ENCODE peak calls at places on chromosomes 5 and 9, in four cellular contexts. L, V, E and Z are unnamed samples.

GRCh38 chr5:135140805-135141204 is 106.8 kb upstream of the PITX1 start:
- DNase-seq in L (peak; percentile 19), E (no peak), V (no peak), Z (peak; percentile 100)

GRCh38 chr5:36040651-36041536 is 25.8 kb downstream of the UGT3A2 start:
- DNase-seq in L (no peak), V (no peak), E (no peak), Z (no peak)

GRCh38 chr5:36017622-36018021 is 26.4 kb upstream of the UGT3A1 start:
- DNase-seq in E (no peak), V (no peak), L (no peak), Z (peak; percentile 4)

GRCh38 chr9:34380034-34380510 is 3.4 kb upstream of the MYORG start:
- DNase-seq in L (peak; percentile 21), E (no peak), V (no peak), Z (no peak)

GRCh38 chr5:146047396-146047795 is 58.0 kb downstream of the PLAC8L1 start:
- DNase-seq in E (no peak), V (no peak), L (no peak), Z (no peak)

GRCh38 chr5:33969572-33970452 is 14.7 kb downstream of the SLC45A2 start:
- DNase-seq in V (no peak), E (no peak), L (peak; percentile 17), Z (peak; percentile 38)

GRCh38 chr9:136327313-136327971 is at the start of gene GPSM1:
- DNase-seq in V (peak; percentile 45), E (no peak), L (no peak), Z (no peak)

GRCh38 chr9:111037744-111038335 is 430 bp downstream of the LPAR1 start:
- DNase-seq in E (no peak), V (no peak), L (no peak), Z (no peak)

GRCh38 chr5:112208699-112209615 is 210.1 kb downstream of the EPB41L4A start:
- DNase-seq in E (no peak), V (no peak), L (no peak), Z (no peak)

GRCh38 chr5:7473115-7473514 is 77.2 kb downstream of the ADCY2 start:
- DNase-seq in L (no peak), V (no peak), E (no peak), Z (no peak)

GRCh38 chr5:39199335-39199734 is 20.0 kb downstream of the FYB1 start:
- DNase-seq in L (no peak), V (no peak), E (no peak), Z (no peak)

GRCh38 chr5:172403191-172403794 is 51.0 kb downstream of the SH3PXD2B start:
- DNase-seq in V (no peak), E (peak; percentile 88), L (no peak), Z (no peak)